ENCODE peak calls at places on chromosomes 7 and 10, in four cellular contexts. One of them, this sample, is unnamed. For H4K20me1, the result is how much of the 10 kb centered on the place peaks cover.

GRCh38 chr7:52504546-52504945 is 530.9 kb upstream of the POM121L12 start:
- DNase-seq in mammary epithelial cell: no peak
- DNase-seq in fibroblast of lung: peak
- DNase-seq in GM23338: no peak
- DNase-seq in this sample: no peak

GRCh38 chr7:46932656-46933424 is 649.1 kb downstream of the TNS3 start:
- DNase-seq in fibroblast of lung: peak
- DNase-seq in GM23338: peak
- DNase-seq in mammary epithelial cell: peak
- DNase-seq in this sample: no peak

GRCh38 chr7:18495412-18496335 is at the start of gene HDAC9:
- DNase-seq in GM23338: peak
- DNase-seq in mammary epithelial cell: peak
- DNase-seq in fibroblast of lung: peak
- DNase-seq in this sample: peak

GRCh38 chr10:52474265-52474664 is 160.2 kb downstream of the DKK1 start:
- DNase-seq in fibroblast of lung: no peak
- DNase-seq in GM23338: no peak
- DNase-seq in mammary epithelial cell: no peak
- DNase-seq in this sample: no peak

GRCh38 chr7:144854839-144855424 is 19.1 kb upstream of the TPK1 start:
- DNase-seq in mammary epithelial cell: peak
- DNase-seq in fibroblast of lung: peak
- DNase-seq in GM23338: peak
- DNase-seq in this sample: peak

GRCh38 chr10:49202266-49202665 is 14.1 kb upstream of the TMEM273 start:
- DNase-seq in mammary epithelial cell: no peak
- DNase-seq in GM23338: no peak
- DNase-seq in fibroblast of lung: no peak
- DNase-seq in this sample: no peak

GRCh38 chr10:110008518-110009339 is 945 bp downstream of the ADD3 start:
- DNase-seq in mammary epithelial cell: peak
- DNase-seq in fibroblast of lung: no peak
- DNase-seq in GM23338: peak
- DNase-seq in this sample: peak

GRCh38 chr7:13998866-13999265 is 9.4 kb upstream of the ETV1 start:
- DNase-seq in mammary epithelial cell: no peak
- DNase-seq in GM23338: no peak
- DNase-seq in fibroblast of lung: no peak
- DNase-seq in this sample: no peak

GRCh38 chr10:94131885-94132284 is 138.2 kb downstream of the PLCE1 start:
- DNase-seq in mammary epithelial cell: no peak
- DNase-seq in GM23338: no peak
- DNase-seq in fibroblast of lung: peak
- DNase-seq in this sample: no peak

GRCh38 chr7:103833401-103833800 is 156.1 kb downstream of the RELN start:
- DNase-seq in fibroblast of lung: no peak
- DNase-seq in mammary epithelial cell: peak
- DNase-seq in GM23338: no peak
- DNase-seq in this sample: no peak

GRCh38 chr7:129203050-129203741 is 14.8 kb downstream of the SMO start:
- DNase-seq in mammary epithelial cell: no peak
- DNase-seq in GM23338: no peak
- DNase-seq in fibroblast of lung: no peak
- DNase-seq in this sample: no peak

GRCh38 chr10:124688889-124689670 is 55.1 kb downstream of the FAM53B start:
- DNase-seq in mammary epithelial cell: peak
- DNase-seq in GM23338: no peak
- DNase-seq in fibroblast of lung: no peak
- DNase-seq in this sample: no peak

GRCh38 chr10:94146746-94147145 is 153.0 kb downstream of the PLCE1 start:
- DNase-seq in mammary epithelial cell: no peak
- DNase-seq in GM23338: no peak
- DNase-seq in fibroblast of lung: no peak
- DNase-seq in this sample: no peak

GRCh38 chr10:17527530-17528146 is 73.2 kb upstream of the ST8SIA6 start:
- DNase-seq in mammary epithelial cell: peak
- DNase-seq in fibroblast of lung: peak
- DNase-seq in GM23338: peak
- DNase-seq in this sample: no peak

GRCh38 chr7:77439572-77439971 is 23.4 kb upstream of the GSAP start:
- DNase-seq in fibroblast of lung: no peak
- DNase-seq in mammary epithelial cell: peak
- DNase-seq in GM23338: peak
- DNase-seq in this sample: no peak

GRCh38 chr7:150931199-150931869 is 46.8 kb downstream of the KCNH2 start:
- DNase-seq in fibroblast of lung: no peak
- DNase-seq in GM23338: no peak
- DNase-seq in mammary epithelial cell: no peak
- DNase-seq in this sample: no peak

GRCh38 chr7:3578399-3578798 is 277.3 kb downstream of the SDK1 start:
- DNase-seq in fibroblast of lung: no peak
- DNase-seq in mammary epithelial cell: no peak
- DNase-seq in GM23338: no peak
- DNase-seq in this sample: no peak

GRCh38 chr7:38040831-38041230 is 120.4 kb downstream of the EPDR1 start:
- DNase-seq in GM23338: no peak
- DNase-seq in fibroblast of lung: no peak
- DNase-seq in mammary epithelial cell: peak
- DNase-seq in this sample: no peak

GRCh38 chr7:85736085-85736484 is 549.2 kb upstream of the SEMA3D start:
- DNase-seq in GM23338: no peak
- DNase-seq in mammary epithelial cell: no peak
- DNase-seq in fibroblast of lung: no peak
- DNase-seq in this sample: no peak

GRCh38 chr7:3446786-3447185 is 145.7 kb downstream of the SDK1 start:
- DNase-seq in mammary epithelial cell: no peak
- DNase-seq in fibroblast of lung: no peak
- DNase-seq in GM23338: no peak
- DNase-seq in this sample: no peak

GRCh38 chr7:154650275-154650674 is 352.6 kb downstream of the PAXIP1 start:
- DNase-seq in GM23338: no peak
- DNase-seq in fibroblast of lung: no peak
- DNase-seq in mammary epithelial cell: no peak
- DNase-seq in this sample: no peak

GRCh38 chr7:132207782-132208181 is 368.5 kb downstream of the PLXNA4 start:
- DNase-seq in mammary epithelial cell: no peak
- DNase-seq in GM23338: no peak
- DNase-seq in fibroblast of lung: no peak
- DNase-seq in this sample: no peak

GRCh38 chr7:131546126-131546525 is 10.3 kb downstream of the PODXL start:
- DNase-seq in mammary epithelial cell: no peak
- DNase-seq in GM23338: no peak
- DNase-seq in fibroblast of lung: no peak
- DNase-seq in this sample: no peak

GRCh38 chr10:87870154-87870553 is 6.7 kb downstream of the PTEN start:
- DNase-seq in mammary epithelial cell: no peak
- DNase-seq in GM23338: no peak
- DNase-seq in fibroblast of lung: no peak
- DNase-seq in this sample: peak
- H4K20me1 ChIP-seq in mammary epithelial cell: under half
- H4K20me1 ChIP-seq in GM23338: under half
- H4K20me1 ChIP-seq in fibroblast of lung: under half
- H4K20me1 ChIP-seq in this sample: under half

GRCh38 chr7:143393267-143394041 is 12.3 kb downstream of the ZYX start:
- DNase-seq in mammary epithelial cell: no peak
- DNase-seq in fibroblast of lung: peak
- DNase-seq in GM23338: no peak
- DNase-seq in this sample: no peak
- H4K20me1 ChIP-seq in mammary epithelial cell: under half
- H4K20me1 ChIP-seq in fibroblast of lung: under half
- H4K20me1 ChIP-seq in GM23338: under half
- H4K20me1 ChIP-seq in this sample: under half

GRCh38 chr10:45553155-45553554 is 119.4 kb downstream of the ZFAND4 start:
- DNase-seq in mammary epithelial cell: no peak
- DNase-seq in fibroblast of lung: no peak
- DNase-seq in GM23338: no peak
- DNase-seq in this sample: no peak
- H4K20me1 ChIP-seq in mammary epithelial cell: under half
- H4K20me1 ChIP-seq in fibroblast of lung: under half
- H4K20me1 ChIP-seq in GM23338: under half
- H4K20me1 ChIP-seq in this sample: under half

DNA sequence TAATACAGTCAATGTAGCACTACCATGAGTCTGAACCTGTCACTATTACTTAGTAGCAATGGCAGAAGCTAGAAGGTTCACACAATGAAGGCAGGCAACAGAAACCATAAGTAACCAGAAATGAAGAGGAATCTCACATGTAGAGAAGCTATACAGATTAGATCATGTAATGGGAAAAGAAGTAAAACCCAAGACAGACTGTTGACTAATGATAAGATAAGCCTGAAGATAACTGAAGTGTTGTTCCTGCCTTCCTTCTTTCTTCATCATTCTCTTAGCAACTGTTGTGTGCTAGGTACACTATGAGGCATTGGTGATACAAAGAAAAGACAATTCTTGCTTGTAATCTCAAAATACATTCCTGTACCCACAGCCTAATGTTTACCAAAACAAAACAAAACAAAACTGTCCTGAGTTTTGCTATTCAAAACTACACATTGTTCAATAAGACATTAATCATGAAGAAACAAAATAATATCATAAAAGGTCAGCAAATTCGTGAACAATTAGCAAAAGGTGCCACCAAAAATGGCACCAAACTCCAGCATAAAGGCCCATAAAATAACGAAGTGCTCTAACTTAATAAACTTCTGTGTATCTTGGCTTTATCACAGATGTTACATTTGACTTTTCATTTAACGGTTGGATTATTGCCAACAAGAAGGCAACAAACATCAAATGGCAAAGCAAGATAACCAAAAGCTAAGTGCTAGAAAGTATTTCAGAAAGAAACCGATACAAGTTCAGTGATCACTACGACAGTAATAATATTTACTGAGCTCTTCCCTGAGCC is 27.1 kb downstream of the ZNF800 start:
- DNase-seq in mammary epithelial cell: no peak
- DNase-seq in fibroblast of lung: peak
- DNase-seq in GM23338: no peak
- DNase-seq in this sample: no peak
- H4K20me1 ChIP-seq in mammary epithelial cell: under half
- H4K20me1 ChIP-seq in fibroblast of lung: under half
- H4K20me1 ChIP-seq in GM23338: under half
- H4K20me1 ChIP-seq in this sample: under half

GRCh38 chr7:98964596-98964995 is 86.3 kb downstream of the TRRAP start:
- DNase-seq in mammary epithelial cell: no peak
- DNase-seq in fibroblast of lung: no peak
- DNase-seq in GM23338: no peak
- DNase-seq in this sample: no peak

GRCh38 chr7:98970031-98970615 is 91.8 kb downstream of the TRRAP start:
- DNase-seq in fibroblast of lung: no peak
- DNase-seq in mammary epithelial cell: no peak
- DNase-seq in GM23338: no peak
- DNase-seq in this sample: no peak

GRCh38 chr7:98970805-98971204 is 92.5 kb downstream of the TRRAP start:
- DNase-seq in fibroblast of lung: no peak
- DNase-seq in GM23338: no peak
- DNase-seq in mammary epithelial cell: no peak
- DNase-seq in this sample: no peak

GRCh38 chr7:98969386-98969785 is 91.1 kb downstream of the TRRAP start:
- DNase-seq in fibroblast of lung: no peak
- DNase-seq in GM23338: no peak
- DNase-seq in mammary epithelial cell: no peak
- DNase-seq in this sample: no peak

GRCh38 chr7:98968621-98969020 is 90.3 kb downstream of the TRRAP start:
- DNase-seq in GM23338: no peak
- DNase-seq in fibroblast of lung: no peak
- DNase-seq in mammary epithelial cell: no peak
- DNase-seq in this sample: no peak
- H4K20me1 ChIP-seq in GM23338: under half
- H4K20me1 ChIP-seq in fibroblast of lung: under half
- H4K20me1 ChIP-seq in mammary epithelial cell: under half
- H4K20me1 ChIP-seq in this sample: under half

GRCh38 chr10:32923849-32924248 is 34.2 kb downstream of the ITGB1 start:
- DNase-seq in mammary epithelial cell: no peak
- DNase-seq in GM23338: no peak
- DNase-seq in fibroblast of lung: no peak
- DNase-seq in this sample: no peak

GRCh38 chr10:32927750-32928149 is 30.3 kb downstream of the ITGB1 start:
- DNase-seq in fibroblast of lung: no peak
- DNase-seq in mammary epithelial cell: no peak
- DNase-seq in GM23338: no peak
- DNase-seq in this sample: no peak

DNA sequence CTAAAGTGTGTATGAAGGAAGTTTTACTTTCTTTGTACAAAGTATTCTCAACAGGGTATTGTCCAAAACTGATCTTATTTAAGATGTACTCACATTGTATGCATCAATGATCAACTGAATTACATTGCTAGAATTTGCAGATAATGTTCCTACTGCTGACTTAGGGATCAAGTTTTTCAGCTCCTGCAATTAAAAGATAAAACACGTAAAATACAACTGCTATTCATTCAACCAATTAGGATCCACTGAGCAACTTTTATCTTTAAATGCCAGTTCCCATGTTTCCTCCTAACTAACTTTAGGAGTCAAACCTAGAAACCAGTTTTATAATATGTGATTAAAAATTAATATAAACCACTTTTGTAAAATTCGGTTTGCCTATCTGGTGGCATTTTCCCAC is 35.9 kb downstream of the ITGB1 start:
- DNase-seq in mammary epithelial cell: no peak
- DNase-seq in fibroblast of lung: no peak
- DNase-seq in GM23338: no peak
- DNase-seq in this sample: no peak
- H4K20me1 ChIP-seq in mammary epithelial cell: under half
- H4K20me1 ChIP-seq in fibroblast of lung: under half
- H4K20me1 ChIP-seq in GM23338: under half
- H4K20me1 ChIP-seq in this sample: under half